ENCODE peak calls at places on chromosomes 11 and 22, in eight cellular contexts. One of them, this sample, is unnamed.

GRCh38 chr11:76566811-76567210 is 103.7 kb downstream of the LRRC32 start:
- DNase-seq in transverse colon: no peak
- DNase-seq in uterus: no peak
- DNase-seq in A549: no peak
- DNase-seq in thyroid gland: no peak
- DNase-seq in Peyer's patch: no peak
- DNase-seq in tibial nerve: no peak
- DNase-seq in IMR-90: no peak
- DNase-seq in this sample: no peak

GRCh38 chr11:111918390-111919256 is at the start of gene C11orf52:
- DNase-seq in transverse colon: peak; percentile 81
- DNase-seq in uterus: no peak
- DNase-seq in A549: no peak
- DNase-seq in thyroid gland: peak; percentile 96
- DNase-seq in Peyer's patch: peak; percentile 85
- DNase-seq in tibial nerve: no peak
- DNase-seq in IMR-90: peak; percentile 57
- DNase-seq in this sample: peak; percentile 85

GRCh38 chr11:58963551-58964075 is 24.3 kb downstream of the GLYATL1 start:
- DNase-seq in transverse colon: no peak
- DNase-seq in uterus: no peak
- DNase-seq in A549: no peak
- DNase-seq in thyroid gland: peak; percentile 3
- DNase-seq in Peyer's patch: no peak
- DNase-seq in tibial nerve: no peak
- DNase-seq in IMR-90: peak; percentile 59
- DNase-seq in this sample: peak; percentile 9

GRCh38 chr11:75597636-75598035 is 35.6 kb downstream of the SERPINH1 start:
- DNase-seq in transverse colon: no peak
- DNase-seq in uterus: no peak
- DNase-seq in A549: peak; percentile 56
- DNase-seq in thyroid gland: no peak
- DNase-seq in Peyer's patch: no peak
- DNase-seq in tibial nerve: no peak
- DNase-seq in IMR-90: no peak
- DNase-seq in this sample: no peak

GRCh38 chr11:36033082-36033751 is 89.4 kb downstream of the LDLRAD3 start:
- DNase-seq in transverse colon: no peak
- DNase-seq in uterus: no peak
- DNase-seq in A549: no peak
- DNase-seq in thyroid gland: no peak
- DNase-seq in Peyer's patch: no peak
- DNase-seq in tibial nerve: no peak
- DNase-seq in IMR-90: peak; percentile 66
- DNase-seq in this sample: no peak

GRCh38 chr11:133500936-133501335 is 31.4 kb downstream of the OPCML start:
- DNase-seq in transverse colon: no peak
- DNase-seq in uterus: no peak
- DNase-seq in A549: no peak
- DNase-seq in thyroid gland: no peak
- DNase-seq in Peyer's patch: no peak
- DNase-seq in tibial nerve: no peak
- DNase-seq in IMR-90: no peak
- DNase-seq in this sample: no peak

GRCh38 chr11:113201055-113201818 is 113.1 kb upstream of the TTC12 start:
- DNase-seq in transverse colon: no peak
- DNase-seq in uterus: no peak
- DNase-seq in A549: no peak
- DNase-seq in thyroid gland: no peak
- DNase-seq in Peyer's patch: no peak
- DNase-seq in tibial nerve: no peak
- DNase-seq in IMR-90: no peak
- DNase-seq in this sample: no peak

GRCh38 chr11:61357233-61357893 is 4.3 kb downstream of the CYB561A3 start:
- DNase-seq in transverse colon: no peak
- DNase-seq in uterus: no peak
- DNase-seq in A549: no peak
- DNase-seq in thyroid gland: no peak
- DNase-seq in Peyer's patch: peak; percentile 81
- DNase-seq in tibial nerve: no peak
- DNase-seq in IMR-90: no peak
- DNase-seq in this sample: no peak

GRCh38 chr22:23282089-23282501 is 101.8 kb downstream of the BCR start:
- DNase-seq in transverse colon: peak; percentile 60
- DNase-seq in uterus: peak; percentile 74
- DNase-seq in A549: peak; percentile 35
- DNase-seq in thyroid gland: peak; percentile 58
- DNase-seq in Peyer's patch: peak; percentile 75
- DNase-seq in tibial nerve: peak; percentile 69
- DNase-seq in IMR-90: peak; percentile 69
- DNase-seq in this sample: peak; percentile 90

GRCh38 chr11:486189-486588 is 20.9 kb downstream of the RNH1 start:
- DNase-seq in transverse colon: no peak
- DNase-seq in uterus: no peak
- DNase-seq in A549: no peak
- DNase-seq in thyroid gland: no peak
- DNase-seq in Peyer's patch: no peak
- DNase-seq in tibial nerve: no peak
- DNase-seq in IMR-90: no peak
- DNase-seq in this sample: peak; percentile 62

GRCh38 chr11:121483805-121484478 is 31.2 kb upstream of the SORL1-AS1 start:
- DNase-seq in transverse colon: no peak
- DNase-seq in uterus: no peak
- DNase-seq in A549: no peak
- DNase-seq in thyroid gland: no peak
- DNase-seq in Peyer's patch: no peak
- DNase-seq in tibial nerve: no peak
- DNase-seq in IMR-90: no peak
- DNase-seq in this sample: no peak

GRCh38 chr11:117197516-117198456 is 1.4 kb upstream of the TAGLN start:
- DNase-seq in transverse colon: peak; percentile 71
- DNase-seq in uterus: peak; percentile 86
- DNase-seq in A549: no peak
- DNase-seq in thyroid gland: peak; percentile 51
- DNase-seq in Peyer's patch: no peak
- DNase-seq in tibial nerve: no peak
- DNase-seq in IMR-90: peak; percentile 32
- DNase-seq in this sample: peak; percentile 58

GRCh38 chr11:119115484-119116234 is 5.7 kb upstream of the HINFP start:
- DNase-seq in transverse colon: peak; percentile 36
- DNase-seq in uterus: no peak
- DNase-seq in A549: no peak
- DNase-seq in thyroid gland: no peak
- DNase-seq in Peyer's patch: no peak
- DNase-seq in tibial nerve: peak; percentile 28
- DNase-seq in IMR-90: no peak
- DNase-seq in this sample: peak; percentile 69

GRCh38 chr22:20777420-20778177 is 3.7 kb downstream of the SERPIND1 start:
- DNase-seq in transverse colon: peak; percentile 16
- DNase-seq in uterus: peak; percentile 45
- DNase-seq in A549: peak; percentile 69
- DNase-seq in thyroid gland: no peak
- DNase-seq in Peyer's patch: no peak
- DNase-seq in tibial nerve: no peak
- DNase-seq in IMR-90: peak; percentile 94
- DNase-seq in this sample: peak; percentile 51

GRCh38 chr11:116276051-116277044 is 496.4 kb downstream of the BUD13 start:
- DNase-seq in transverse colon: peak; percentile 86
- DNase-seq in uterus: peak; percentile 63
- DNase-seq in A549: peak; percentile 44
- DNase-seq in thyroid gland: peak; percentile 76
- DNase-seq in Peyer's patch: peak; percentile 89
- DNase-seq in tibial nerve: peak; percentile 69
- DNase-seq in IMR-90: peak; percentile 30
- DNase-seq in this sample: peak; percentile 77

GRCh38 chr11:124762077-124762623 is at the start of gene ESAM:
- DNase-seq in transverse colon: peak; percentile 84
- DNase-seq in uterus: no peak
- DNase-seq in A549: peak; percentile 31
- DNase-seq in thyroid gland: peak; percentile 86
- DNase-seq in Peyer's patch: peak; percentile 81
- DNase-seq in tibial nerve: no peak
- DNase-seq in IMR-90: no peak
- DNase-seq in this sample: peak; percentile 80

GRCh38 chr11:115607621-115608191 is 103.5 kb upstream of the CADM1 start:
- DNase-seq in transverse colon: no peak
- DNase-seq in uterus: no peak
- DNase-seq in A549: no peak
- DNase-seq in thyroid gland: peak; percentile 65
- DNase-seq in Peyer's patch: no peak
- DNase-seq in tibial nerve: no peak
- DNase-seq in IMR-90: no peak
- DNase-seq in this sample: no peak

GRCh38 chr11:70146309-70146708 is 56.8 kb upstream of the FADD start:
- DNase-seq in transverse colon: no peak
- DNase-seq in uterus: no peak
- DNase-seq in A549: no peak
- DNase-seq in thyroid gland: no peak
- DNase-seq in Peyer's patch: no peak
- DNase-seq in tibial nerve: no peak
- DNase-seq in IMR-90: no peak
- DNase-seq in this sample: no peak

DNA sequence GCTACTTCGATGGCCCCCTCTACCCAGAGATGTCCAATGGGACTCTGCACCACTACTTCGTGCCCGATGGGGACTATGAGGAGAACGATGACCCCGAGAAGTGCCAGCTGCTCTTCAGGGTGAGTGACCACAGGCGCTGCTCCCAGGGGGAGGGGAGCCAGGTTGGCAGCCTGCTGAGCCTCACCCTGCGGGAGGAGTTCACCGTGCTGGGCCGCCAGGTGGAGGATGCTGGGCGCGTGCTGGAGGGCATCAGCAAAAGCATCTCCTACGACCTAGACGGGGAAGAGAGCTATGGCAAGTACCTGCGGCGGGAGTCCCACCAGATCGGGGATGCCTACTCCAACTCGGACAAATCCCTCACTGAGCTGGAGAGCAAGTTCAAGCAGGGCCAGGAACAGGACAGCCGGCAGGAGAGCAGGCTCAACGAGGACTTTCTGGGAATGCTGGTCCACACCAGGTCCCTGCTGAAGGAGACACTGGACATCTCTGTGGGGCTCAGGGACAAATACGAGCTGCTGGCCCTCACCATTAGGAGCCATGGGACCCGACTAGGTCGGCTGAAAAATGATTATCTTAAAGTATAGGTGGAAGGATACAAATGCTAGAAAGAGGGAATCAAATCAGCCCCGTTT is 783 bp downstream of the FIBIN start:
- DNase-seq in transverse colon: no peak
- DNase-seq in uterus: peak; percentile 31
- DNase-seq in A549: no peak
- DNase-seq in thyroid gland: peak; percentile 73
- DNase-seq in Peyer's patch: no peak
- DNase-seq in tibial nerve: no peak
- DNase-seq in IMR-90: no peak
- DNase-seq in this sample: peak; percentile 41
- H3K4me3 ChIP-seq in transverse colon: peak overlapping the region; percentile 16
- H3K4me3 ChIP-seq in uterus: peak overlapping the region; percentile 54
- H3K4me3 ChIP-seq in A549: no peak overlapping the region
- H3K4me3 ChIP-seq in thyroid gland: peak overlapping the region; percentile 60
- H3K4me3 ChIP-seq in Peyer's patch: peak overlapping the region; percentile 43
- H3K4me3 ChIP-seq in tibial nerve: peak overlapping the region; percentile 53
- H3K4me3 ChIP-seq in IMR-90: peak overlapping the region; percentile 78
- H3K4me3 ChIP-seq in this sample: peak overlapping the region; percentile 38

GRCh38 chr22:41517172-41518047 is 26.9 kb downstream of the POLR3H start:
- DNase-seq in transverse colon: peak; percentile 81
- DNase-seq in uterus: peak; percentile 80
- DNase-seq in A549: peak; percentile 63
- DNase-seq in thyroid gland: peak; percentile 75
- DNase-seq in Peyer's patch: peak; percentile 85
- DNase-seq in tibial nerve: peak; percentile 85
- DNase-seq in IMR-90: peak; percentile 46
- DNase-seq in this sample: no peak

GRCh38 chr22:41512421-41513194 is 31.7 kb downstream of the POLR3H start:
- DNase-seq in transverse colon: no peak
- DNase-seq in uterus: no peak
- DNase-seq in A549: peak; percentile 66
- DNase-seq in thyroid gland: peak; percentile 64
- DNase-seq in Peyer's patch: no peak
- DNase-seq in tibial nerve: no peak
- DNase-seq in IMR-90: peak; percentile 70
- DNase-seq in this sample: no peak

GRCh38 chr22:41516462-41516861 is 27.8 kb downstream of the POLR3H start:
- DNase-seq in transverse colon: no peak
- DNase-seq in uterus: no peak
- DNase-seq in A549: no peak
- DNase-seq in thyroid gland: no peak
- DNase-seq in Peyer's patch: no peak
- DNase-seq in tibial nerve: no peak
- DNase-seq in IMR-90: no peak
- DNase-seq in this sample: no peak

GRCh38 chr22:41511521-41511968 is 32.7 kb downstream of the POLR3H start:
- DNase-seq in transverse colon: no peak
- DNase-seq in uterus: no peak
- DNase-seq in A549: no peak
- DNase-seq in thyroid gland: peak; percentile 16
- DNase-seq in Peyer's patch: no peak
- DNase-seq in tibial nerve: no peak
- DNase-seq in IMR-90: no peak
- DNase-seq in this sample: no peak

DNA sequence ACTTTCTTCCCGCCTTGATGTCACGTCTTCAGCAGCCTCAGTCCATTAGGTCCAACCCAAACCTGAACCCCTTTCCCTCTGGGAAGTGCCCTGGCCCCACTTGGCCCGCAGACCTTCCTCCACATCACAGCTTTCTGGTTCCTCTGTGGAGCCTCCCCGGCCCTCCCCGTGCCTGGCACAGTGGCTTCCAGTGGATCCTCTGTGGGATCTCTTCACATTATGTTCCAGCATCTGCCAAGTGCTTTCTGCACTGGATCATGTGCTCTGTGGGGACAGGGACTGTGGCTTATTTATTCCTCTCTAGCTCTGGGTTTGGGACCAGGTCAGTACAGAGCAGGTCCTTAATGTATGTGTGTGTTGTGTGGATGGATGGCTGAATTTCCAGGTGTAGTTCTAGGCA is 30.9 kb downstream of the POLR3H start:
- DNase-seq in transverse colon: no peak
- DNase-seq in uterus: no peak
- DNase-seq in A549: no peak
- DNase-seq in thyroid gland: no peak
- DNase-seq in Peyer's patch: no peak
- DNase-seq in tibial nerve: no peak
- DNase-seq in IMR-90: no peak
- DNase-seq in this sample: no peak
- TF ChIP-seq POLR2A in transverse colon: no peak
- TF ChIP-seq POLR2A in uterus: no peak
- TF ChIP-seq POLR2A in A549: no peak
- TF ChIP-seq POLR2A in thyroid gland: no peak
- TF ChIP-seq POLR2A in Peyer's patch: no peak
- TF ChIP-seq POLR2A in tibial nerve: no peak
- TF ChIP-seq POLR2A in IMR-90: no peak
- TF ChIP-seq POLR2A in this sample: no peak

GRCh38 chr22:44032126-44032730 is 8.1 kb downstream of the PARVB start:
- DNase-seq in transverse colon: no peak
- DNase-seq in uterus: no peak
- DNase-seq in A549: no peak
- DNase-seq in thyroid gland: no peak
- DNase-seq in Peyer's patch: no peak
- DNase-seq in tibial nerve: no peak
- DNase-seq in IMR-90: peak; percentile 22
- DNase-seq in this sample: no peak
- H3K4me3 ChIP-seq in transverse colon: no peak overlapping the region
- H3K4me3 ChIP-seq in uterus: no peak overlapping the region
- H3K4me3 ChIP-seq in A549: no peak overlapping the region
- H3K4me3 ChIP-seq in thyroid gland: no peak overlapping the region
- H3K4me3 ChIP-seq in Peyer's patch: no peak overlapping the region
- H3K4me3 ChIP-seq in tibial nerve: no peak overlapping the region
- H3K4me3 ChIP-seq in IMR-90: no peak overlapping the region
- H3K4me3 ChIP-seq in this sample: no peak overlapping the region

GRCh38 chr22:38872172-38872830 is at the start of gene CBX6:
- DNase-seq in transverse colon: peak; percentile 93
- DNase-seq in uterus: peak; percentile 95
- DNase-seq in A549: peak; percentile 86
- DNase-seq in thyroid gland: peak; percentile 97
- DNase-seq in Peyer's patch: peak; percentile 96
- DNase-seq in tibial nerve: peak; percentile 96
- DNase-seq in IMR-90: peak; percentile 90
- DNase-seq in this sample: peak; percentile 96
- TF ChIP-seq POLR2A in transverse colon: no peak
- TF ChIP-seq POLR2A in uterus: peak; percentile 35
- TF ChIP-seq POLR2A in A549: peak; percentile 51
- TF ChIP-seq POLR2A in thyroid gland: peak; percentile 90
- TF ChIP-seq POLR2A in Peyer's patch: peak; percentile 21
- TF ChIP-seq POLR2A in tibial nerve: peak; percentile 75
- TF ChIP-seq POLR2A in IMR-90: no peak
- TF ChIP-seq POLR2A in this sample: no peak